ENCODE peak calls at places on chromosomes 12 and 14, in six cellular contexts. W is A549, L is stomach, N is HepG2, S is tibial nerve, B is transverse colon. Z is an unnamed sample. For H3K4me1, the result is how much of the 10 kb centered on the place peaks cover.

GRCh38 chr12:42750356-42750755 is 160.8 kb upstream of the PRICKLE1 start:
- DNase-seq in B (no peak), L (no peak), W (no peak), N (no peak), S (no peak), Z (no peak)

GRCh38 chr12:106106129-106106566 is 32.6 kb downstream of the NUAK1 start:
- DNase-seq in S (no peak), L (no peak), N (no peak), W (peak), B (no peak), Z (no peak)

GRCh38 chr12:76124456-76124855 is 40.0 kb upstream of the NAP1L1 start:
- DNase-seq in W (no peak), L (no peak), B (no peak), S (no peak), N (no peak), Z (no peak)

GRCh38 chr12:131123817-131124216 is 170.1 kb downstream of the ADGRD1 start:
- DNase-seq in L (no peak), W (no peak), S (no peak), N (no peak), B (no peak), Z (no peak)

GRCh38 chr14:76966535-76966934 is 62.0 kb downstream of the IRF2BPL start:
- DNase-seq in N (no peak), W (no peak), L (no peak), S (no peak), B (no peak), Z (no peak)

GRCh38 chr12:16349132-16349463 is 1.7 kb downstream of the MGST1 start:
- DNase-seq in N (peak), W (peak), B (peak), L (peak), S (peak), Z (peak)

GRCh38 chr12:79547735-79548347 is 142.9 kb downstream of the PAWR start:
- DNase-seq in B (peak), S (no peak), L (no peak), N (peak), W (peak), Z (no peak)

GRCh38 chr12:104457746-104458644 is 1.2 kb downstream of the CHST11 start:
- DNase-seq in N (no peak), L (peak), S (no peak), W (peak), B (peak), Z (no peak)

GRCh38 chr12:45973526-45973925 is 16.8 kb downstream of the SCAF11 start:
- DNase-seq in B (no peak), N (no peak), L (no peak), W (no peak), S (no peak), Z (no peak)

GRCh38 chr12:30970559-30971202 is 44.1 kb downstream of the TSPAN11 start:
- DNase-seq in S (no peak), N (no peak), B (no peak), W (no peak), L (no peak), Z (no peak)

GRCh38 chr12:103012884-103013283 is 55.4 kb downstream of the ASCL1 start:
- DNase-seq in B (no peak), S (no peak), W (no peak), N (no peak), L (no peak), Z (no peak)

GRCh38 chr14:91732859-91733477 is 1.1 kb upstream of the CATSPERB start:
- DNase-seq in N (no peak), W (peak), S (no peak), L (no peak), B (no peak), Z (no peak)

GRCh38 chr14:89368490-89369477 is 48.2 kb downstream of the FOXN3 start:
- DNase-seq in N (peak), L (peak), W (no peak), B (no peak), S (no peak), Z (no peak)

GRCh38 chr14:68656452-68656851 is 136.4 kb downstream of the ZFP36L1 start:
- DNase-seq in L (no peak), S (no peak), W (no peak), B (no peak), N (no peak), Z (no peak)

GRCh38 chr14:104138098-104138890 is at the start of gene KIF26A:
- DNase-seq in W (peak), S (no peak), L (no peak), N (no peak), B (peak), Z (no peak)

GRCh38 chr12:50271724-50272247 is 11.5 kb downstream of the LIMA1 start:
- DNase-seq in B (no peak), L (no peak), N (peak), S (no peak), W (no peak), Z (no peak)

GRCh38 chr14:61419201-61419600 is 97.8 kb downstream of the PRKCH start:
- DNase-seq in W (no peak), S (no peak), B (no peak), N (no peak), L (no peak), Z (no peak)

GRCh38 chr12:5792350-5792749 is 152.7 kb downstream of the ANO2 start:
- DNase-seq in B (no peak), W (no peak), S (no peak), L (no peak), N (no peak), Z (no peak)

GRCh38 chr12:4975574-4975973 is 65.9 kb downstream of the KCNA1 start:
- DNase-seq in N (no peak), B (no peak), S (no peak), W (peak), L (no peak), Z (no peak)

GRCh38 chr12:127629066-127629820 is 637.7 kb upstream of the TMEM132C start:
- DNase-seq in L (no peak), W (no peak), B (no peak), S (no peak), N (no peak), Z (no peak)

GRCh38 chr14:68124885-68125731 is 305.5 kb downstream of the RAD51B start:
- DNase-seq in L (no peak), B (no peak), S (no peak), N (peak), W (peak), Z (no peak)

GRCh38 chr12:48973992-48974673 is 2.6 kb upstream of the WNT10B start:
- DNase-seq in S (peak), W (peak), B (no peak), L (peak), N (no peak), Z (no peak)

GRCh38 chr12:102501773-102502172 is 21.4 kb upstream of the IGF1 start:
- DNase-seq in S (no peak), N (no peak), L (no peak), W (no peak), B (no peak), Z (no peak)

GRCh38 chr12:85955127-85955526 is 81.0 kb downstream of the NTS start:
- DNase-seq in B (no peak), N (no peak), W (no peak), L (no peak), S (no peak), Z (no peak)

GRCh38 chr14:104445086-104445485 is 134.5 kb upstream of the C14orf180 start:
- DNase-seq in S (no peak), W (no peak), L (peak), N (no peak), B (no peak), Z (no peak)

GRCh38 chr12:32301216-32301615 is 98.1 kb upstream of the FGD4 start:
- DNase-seq in B (no peak), L (no peak), N (no peak), W (no peak), S (no peak), Z (no peak)

GRCh38 chr12:11711675-11712327 is 62.3 kb downstream of the ETV6 start:
- DNase-seq in B (no peak), N (peak), W (no peak), S (no peak), L (no peak), Z (no peak)

GRCh38 chr12:49131973-49132461 is 822 bp upstream of the TUBA1B start:
- DNase-seq in L (no peak), W (no peak), N (no peak), B (peak), S (no peak), Z (no peak)

GRCh38 chr14:52039124-52039815 is 29.6 kb downstream of the NID2 start:
- DNase-seq in B (no peak), N (no peak), L (no peak), S (no peak), W (no peak), Z (peak)

GRCh38 chr14:24084439-24084838 is 9.7 kb upstream of the PCK2 start:
- DNase-seq in S (no peak), N (no peak), W (no peak), B (no peak), L (no peak), Z (no peak)

GRCh38 chr12:115227137-115227615 is 543.2 kb upstream of the TBX3 start:
- DNase-seq in N (peak), S (no peak), L (no peak), B (no peak), W (peak), Z (no peak)

GRCh38 chr12:90355701-90356345 is 599.2 kb downstream of the CCER1 start:
- DNase-seq in L (no peak), S (no peak), N (no peak), B (no peak), W (no peak), Z (no peak)

GRCh38 chr14:51304428-51304827 is 64.4 kb downstream of the TMX1 start:
- DNase-seq in N (no peak), B (no peak), S (no peak), L (no peak), W (peak), Z (peak)

GRCh38 chr14:96383445-96383844 is 8.5 kb upstream of the AK7 start:
- DNase-seq in B (no peak), L (no peak), N (no peak), S (no peak), W (no peak), Z (no peak)

GRCh38 chr14:94593749-94594431 is 12.7 kb downstream of the SERPINA5 start:
- DNase-seq in N (peak), L (no peak), W (peak), B (no peak), S (no peak), Z (no peak)

GRCh38 chr12:104458645-104459555 is 2.2 kb downstream of the CHST11 start:
- DNase-seq in B (peak), S (no peak), W (no peak), L (no peak), N (no peak), Z (no peak)

GRCh38 chr14:23114669-23115491 is 4.2 kb downstream of the CEBPE start:
- DNase-seq in B (no peak), L (no peak), S (no peak), W (peak), N (peak), Z (no peak)

GRCh38 chr12:57540998-57541397 is 6.0 kb downstream of the DCTN2 start:
- DNase-seq in B (no peak), L (no peak), N (no peak), W (no peak), S (no peak), Z (no peak)

GRCh38 chr12:121918679-121919038 is 267 bp downstream of the CFAP251 start:
- DNase-seq in N (no peak), L (no peak), B (no peak), S (no peak), W (no peak), Z (no peak)

GRCh38 chr12:121915841-121916321 is 2.5 kb upstream of the CFAP251 start:
- DNase-seq in N (no peak), L (no peak), S (no peak), B (no peak), W (no peak), Z (no peak)

GRCh38 chr12:121921106-121921505 is 2.7 kb downstream of the CFAP251 start:
- DNase-seq in N (no peak), L (no peak), W (no peak), S (no peak), B (no peak), Z (no peak)

GRCh38 chr12:121916719-121917118 is 1.7 kb upstream of the CFAP251 start:
- DNase-seq in L (no peak), W (peak), S (no peak), B (no peak), N (no peak), Z (no peak)

GRCh38 chr12:121917950-121918678 is at the start of gene CFAP251:
- DNase-seq in L (peak), W (no peak), B (peak), N (no peak), S (peak), Z (peak)
- TF ChIP-seq EP300 in L (no peak), W (no peak), B (no peak), N (no peak), S (no peak), Z (no peak)

GRCh38 chr12:120247183-120247582 is 18.3 kb downstream of the PXN start:
- DNase-seq in L (peak), N (no peak), S (no peak), W (no peak), B (no peak), Z (no peak)
- H3K4me1 ChIP-seq in L (half or more), N (under half), S (under half), W (half or more), B (under half), Z (half or more)

DNA sequence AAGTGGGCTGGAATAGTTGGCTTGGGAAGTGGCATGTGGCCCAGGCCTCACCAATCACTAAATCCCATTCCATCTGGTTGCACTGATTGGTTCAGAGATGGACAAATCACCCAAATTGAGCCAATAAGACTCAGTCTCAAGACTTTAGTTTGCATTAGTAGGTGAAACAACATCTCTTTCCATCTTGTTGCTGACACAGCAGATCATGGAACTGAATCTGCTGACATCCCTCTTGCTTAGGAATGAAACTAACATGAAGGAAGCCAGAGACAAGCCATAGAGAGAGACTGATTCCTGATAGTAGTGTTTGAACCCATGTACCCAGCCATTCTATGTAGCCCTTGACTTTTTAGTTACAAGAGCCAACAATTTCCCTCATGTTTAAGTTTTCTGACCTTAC is 307.0 kb downstream of the GLT1D1 start:
- DNase-seq in N (no peak), S (no peak), L (no peak), B (no peak), W (no peak), Z (no peak)
- TF ChIP-seq CTCF in N (no peak), S (no peak), L (no peak), B (no peak), W (no peak), Z (no peak)

GRCh38 chr12:116528067-116528466 is 31.1 kb upstream of the MAP1LC3B2 start:
- DNase-seq in L (no peak), S (no peak), B (no peak), W (peak), N (no peak), Z (no peak)
- TF ChIP-seq EP300 in L (no peak), S (no peak), B (no peak), W (peak), N (no peak), Z (no peak)

GRCh38 chr12:24795699-24796385 is 153.1 kb downstream of the BCAT1 start:
- DNase-seq in L (no peak), B (no peak), W (no peak), N (no peak), S (no peak), Z (no peak)
- H3K4me1 ChIP-seq in L (under half), B (under half), W (under half), N (under half), S (under half), Z (under half)